ENCODE peak calls at places on chromosome 2, in five cellular contexts. One of them, this sample, is unnamed.
A peak's percentile ranks its signal among the peaks of the same experiment; 100 is the strongest.

GRCh38 chr2:51723716-51724115 is 691.8 kb upstream of the NRXN1 start:
- DNase-seq in activated naive CD8-positive, alpha-beta T cell treated with anti-CD3 and anti-CD28 coated beads, Interleukin-2, amount 10 ng/mL, durations not matched to agents 7 days and 5 days: no peak
- DNase-seq in amniotic epithelial cell: peak; percentile 86
- DNase-seq in neuronal stem cell: no peak
- DNase-seq in D341Med: no peak
- DNase-seq in this sample: no peak

GRCh38 chr2:72133721-72134407 is 13.8 kb downstream of the CYP26B1 start:
- DNase-seq in D341Med: no peak
- DNase-seq in amniotic epithelial cell: no peak
- DNase-seq in activated naive CD8-positive, alpha-beta T cell treated with anti-CD3 and anti-CD28 coated beads, Interleukin-2, amount 10 ng/mL, durations not matched to agents 7 days and 5 days: no peak
- DNase-seq in neuronal stem cell: no peak
- DNase-seq in this sample: no peak

GRCh38 chr2:8508766-8509165 is 173.1 kb upstream of the ID2 start:
- DNase-seq in activated naive CD8-positive, alpha-beta T cell treated with anti-CD3 and anti-CD28 coated beads, Interleukin-2, amount 10 ng/mL, durations not matched to agents 7 days and 5 days: peak; percentile 11
- DNase-seq in amniotic epithelial cell: no peak
- DNase-seq in neuronal stem cell: no peak
- DNase-seq in D341Med: no peak
- DNase-seq in this sample: no peak

GRCh38 chr2:229930656-229931055 is 8.4 kb downstream of the FBXO36 start:
- DNase-seq in D341Med: peak; percentile 38
- DNase-seq in activated naive CD8-positive, alpha-beta T cell treated with anti-CD3 and anti-CD28 coated beads, Interleukin-2, amount 10 ng/mL, durations not matched to agents 7 days and 5 days: no peak
- DNase-seq in amniotic epithelial cell: no peak
- DNase-seq in neuronal stem cell: no peak
- DNase-seq in this sample: no peak

GRCh38 chr2:119704670-119705120 is 25.7 kb downstream of the TMEM177 start:
- DNase-seq in activated naive CD8-positive, alpha-beta T cell treated with anti-CD3 and anti-CD28 coated beads, Interleukin-2, amount 10 ng/mL, durations not matched to agents 7 days and 5 days: no peak
- DNase-seq in neuronal stem cell: no peak
- DNase-seq in D341Med: no peak
- DNase-seq in amniotic epithelial cell: peak; percentile 49
- DNase-seq in this sample: no peak

GRCh38 chr2:200788129-200788718 is 23.5 kb upstream of the BZW1 start:
- DNase-seq in neuronal stem cell: no peak
- DNase-seq in activated naive CD8-positive, alpha-beta T cell treated with anti-CD3 and anti-CD28 coated beads, Interleukin-2, amount 10 ng/mL, durations not matched to agents 7 days and 5 days: no peak
- DNase-seq in amniotic epithelial cell: peak; percentile 29
- DNase-seq in D341Med: no peak
- DNase-seq in this sample: no peak

GRCh38 chr2:61151434-61151833 is 10.6 kb upstream of the C2orf74 start:
- DNase-seq in activated naive CD8-positive, alpha-beta T cell treated with anti-CD3 and anti-CD28 coated beads, Interleukin-2, amount 10 ng/mL, durations not matched to agents 7 days and 5 days: no peak
- DNase-seq in amniotic epithelial cell: peak; percentile 79
- DNase-seq in neuronal stem cell: no peak
- DNase-seq in D341Med: no peak
- DNase-seq in this sample: no peak

GRCh38 chr2:118272391-118272790 is 184.1 kb downstream of the INSIG2 start:
- DNase-seq in activated naive CD8-positive, alpha-beta T cell treated with anti-CD3 and anti-CD28 coated beads, Interleukin-2, amount 10 ng/mL, durations not matched to agents 7 days and 5 days: no peak
- DNase-seq in neuronal stem cell: no peak
- DNase-seq in D341Med: no peak
- DNase-seq in amniotic epithelial cell: no peak
- DNase-seq in this sample: no peak

GRCh38 chr2:26049641-26050040 is 15.8 kb downstream of the RAB10 start:
- DNase-seq in neuronal stem cell: no peak
- DNase-seq in amniotic epithelial cell: peak; percentile 59
- DNase-seq in activated naive CD8-positive, alpha-beta T cell treated with anti-CD3 and anti-CD28 coated beads, Interleukin-2, amount 10 ng/mL, durations not matched to agents 7 days and 5 days: no peak
- DNase-seq in D341Med: no peak
- DNase-seq in this sample: no peak

GRCh38 chr2:42953216-42953615 is 160.8 kb upstream of the HAAO start:
- DNase-seq in amniotic epithelial cell: no peak
- DNase-seq in activated naive CD8-positive, alpha-beta T cell treated with anti-CD3 and anti-CD28 coated beads, Interleukin-2, amount 10 ng/mL, durations not matched to agents 7 days and 5 days: no peak
- DNase-seq in neuronal stem cell: no peak
- DNase-seq in D341Med: no peak
- DNase-seq in this sample: no peak

GRCh38 chr2:3282056-3282998 is 95.3 kb downstream of the EIPR1 start:
- DNase-seq in activated naive CD8-positive, alpha-beta T cell treated with anti-CD3 and anti-CD28 coated beads, Interleukin-2, amount 10 ng/mL, durations not matched to agents 7 days and 5 days: no peak
- DNase-seq in amniotic epithelial cell: no peak
- DNase-seq in neuronal stem cell: no peak
- DNase-seq in D341Med: no peak
- DNase-seq in this sample: peak; percentile 58

GRCh38 chr2:134281815-134282419 is 28.0 kb downstream of the MGAT5 start:
- DNase-seq in amniotic epithelial cell: no peak
- DNase-seq in activated naive CD8-positive, alpha-beta T cell treated with anti-CD3 and anti-CD28 coated beads, Interleukin-2, amount 10 ng/mL, durations not matched to agents 7 days and 5 days: no peak
- DNase-seq in D341Med: no peak
- DNase-seq in neuronal stem cell: no peak
- DNase-seq in this sample: no peak

GRCh38 chr2:227163445-227163997 is 484 bp downstream of the COL4A4 start:
- DNase-seq in amniotic epithelial cell: no peak
- DNase-seq in neuronal stem cell: no peak
- DNase-seq in activated naive CD8-positive, alpha-beta T cell treated with anti-CD3 and anti-CD28 coated beads, Interleukin-2, amount 10 ng/mL, durations not matched to agents 7 days and 5 days: no peak
- DNase-seq in D341Med: peak; percentile 14
- DNase-seq in this sample: no peak

GRCh38 chr2:55771612-55772011 is 78.0 kb upstream of the PNPT1 start:
- DNase-seq in amniotic epithelial cell: peak; percentile 62
- DNase-seq in D341Med: no peak
- DNase-seq in neuronal stem cell: no peak
- DNase-seq in activated naive CD8-positive, alpha-beta T cell treated with anti-CD3 and anti-CD28 coated beads, Interleukin-2, amount 10 ng/mL, durations not matched to agents 7 days and 5 days: no peak
- DNase-seq in this sample: no peak

GRCh38 chr2:193966590-193966989 is 1690.4 kb upstream of the SLC39A10 start:
- DNase-seq in amniotic epithelial cell: peak; percentile 69
- DNase-seq in activated naive CD8-positive, alpha-beta T cell treated with anti-CD3 and anti-CD28 coated beads, Interleukin-2, amount 10 ng/mL, durations not matched to agents 7 days and 5 days: no peak
- DNase-seq in D341Med: no peak
- DNase-seq in neuronal stem cell: no peak
- DNase-seq in this sample: no peak

GRCh38 chr2:30232027-30232800 is 880 bp downstream of the LBH start:
- DNase-seq in activated naive CD8-positive, alpha-beta T cell treated with anti-CD3 and anti-CD28 coated beads, Interleukin-2, amount 10 ng/mL, durations not matched to agents 7 days and 5 days: peak; percentile 84
- DNase-seq in neuronal stem cell: peak; percentile 44
- DNase-seq in amniotic epithelial cell: no peak
- DNase-seq in D341Med: peak; percentile 57
- DNase-seq in this sample: no peak

GRCh38 chr2:45843136-45843535 is 191.7 kb downstream of the PRKCE start:
- DNase-seq in amniotic epithelial cell: no peak
- DNase-seq in activated naive CD8-positive, alpha-beta T cell treated with anti-CD3 and anti-CD28 coated beads, Interleukin-2, amount 10 ng/mL, durations not matched to agents 7 days and 5 days: no peak
- DNase-seq in neuronal stem cell: no peak
- DNase-seq in D341Med: no peak
- DNase-seq in this sample: no peak

GRCh38 chr2:191165190-191165643 is 14.4 kb upstream of the STAT4 start:
- DNase-seq in activated naive CD8-positive, alpha-beta T cell treated with anti-CD3 and anti-CD28 coated beads, Interleukin-2, amount 10 ng/mL, durations not matched to agents 7 days and 5 days: no peak
- DNase-seq in amniotic epithelial cell: peak; percentile 59
- DNase-seq in D341Med: peak; percentile 26
- DNase-seq in neuronal stem cell: peak; percentile 35
- DNase-seq in this sample: no peak

GRCh38 chr2:107811376-107811775 is 15.3 kb upstream of the RGPD4 start:
- DNase-seq in D341Med: peak; percentile 45
- DNase-seq in amniotic epithelial cell: no peak
- DNase-seq in activated naive CD8-positive, alpha-beta T cell treated with anti-CD3 and anti-CD28 coated beads, Interleukin-2, amount 10 ng/mL, durations not matched to agents 7 days and 5 days: no peak
- DNase-seq in neuronal stem cell: no peak
- DNase-seq in this sample: no peak

GRCh38 chr2:214542866-214543265 is 132.0 kb downstream of the VWC2L start:
- DNase-seq in D341Med: no peak
- DNase-seq in neuronal stem cell: no peak
- DNase-seq in activated naive CD8-positive, alpha-beta T cell treated with anti-CD3 and anti-CD28 coated beads, Interleukin-2, amount 10 ng/mL, durations not matched to agents 7 days and 5 days: no peak
- DNase-seq in amniotic epithelial cell: no peak
- DNase-seq in this sample: no peak

GRCh38 chr2:64675860-64676259 is 22.1 kb upstream of the SERTAD2 start:
- DNase-seq in D341Med: no peak
- DNase-seq in neuronal stem cell: no peak
- DNase-seq in amniotic epithelial cell: no peak
- DNase-seq in activated naive CD8-positive, alpha-beta T cell treated with anti-CD3 and anti-CD28 coated beads, Interleukin-2, amount 10 ng/mL, durations not matched to agents 7 days and 5 days: no peak
- DNase-seq in this sample: no peak

GRCh38 chr2:217817466-217818292 is 185.1 kb downstream of the TNS1 start:
- DNase-seq in neuronal stem cell: no peak
- DNase-seq in activated naive CD8-positive, alpha-beta T cell treated with anti-CD3 and anti-CD28 coated beads, Interleukin-2, amount 10 ng/mL, durations not matched to agents 7 days and 5 days: no peak
- DNase-seq in D341Med: no peak
- DNase-seq in amniotic epithelial cell: no peak
- DNase-seq in this sample: no peak

GRCh38 chr2:191791953-191792560 is 54.8 kb downstream of the CAVIN2 start:
- DNase-seq in amniotic epithelial cell: peak; percentile 32
- DNase-seq in D341Med: no peak
- DNase-seq in neuronal stem cell: no peak
- DNase-seq in activated naive CD8-positive, alpha-beta T cell treated with anti-CD3 and anti-CD28 coated beads, Interleukin-2, amount 10 ng/mL, durations not matched to agents 7 days and 5 days: no peak
- DNase-seq in this sample: no peak

GRCh38 chr2:219803294-219803693 is 175.9 kb downstream of the SLC4A3 start:
- DNase-seq in amniotic epithelial cell: peak; percentile 10
- DNase-seq in activated naive CD8-positive, alpha-beta T cell treated with anti-CD3 and anti-CD28 coated beads, Interleukin-2, amount 10 ng/mL, durations not matched to agents 7 days and 5 days: no peak
- DNase-seq in D341Med: no peak
- DNase-seq in neuronal stem cell: no peak
- DNase-seq in this sample: no peak

GRCh38 chr2:99317156-99317872 is 16.3 kb upstream of the LYG1 start:
- DNase-seq in D341Med: no peak
- DNase-seq in neuronal stem cell: no peak
- DNase-seq in activated naive CD8-positive, alpha-beta T cell treated with anti-CD3 and anti-CD28 coated beads, Interleukin-2, amount 10 ng/mL, durations not matched to agents 7 days and 5 days: no peak
- DNase-seq in amniotic epithelial cell: no peak
- DNase-seq in this sample: no peak

GRCh38 chr2:240179941-240180666 is 39.6 kb upstream of the OTOS start:
- DNase-seq in activated naive CD8-positive, alpha-beta T cell treated with anti-CD3 and anti-CD28 coated beads, Interleukin-2, amount 10 ng/mL, durations not matched to agents 7 days and 5 days: no peak
- DNase-seq in D341Med: no peak
- DNase-seq in amniotic epithelial cell: no peak
- DNase-seq in neuronal stem cell: no peak
- DNase-seq in this sample: no peak

GRCh38 chr2:1856922-1857321 is 112.6 kb upstream of the PXDN start:
- DNase-seq in neuronal stem cell: no peak
- DNase-seq in activated naive CD8-positive, alpha-beta T cell treated with anti-CD3 and anti-CD28 coated beads, Interleukin-2, amount 10 ng/mL, durations not matched to agents 7 days and 5 days: no peak
- DNase-seq in D341Med: no peak
- DNase-seq in amniotic epithelial cell: peak; percentile 22
- DNase-seq in this sample: no peak

GRCh38 chr2:106869512-106870276 is 16.3 kb downstream of the ST6GAL2 start:
- DNase-seq in neuronal stem cell: peak; percentile 40
- DNase-seq in activated naive CD8-positive, alpha-beta T cell treated with anti-CD3 and anti-CD28 coated beads, Interleukin-2, amount 10 ng/mL, durations not matched to agents 7 days and 5 days: no peak
- DNase-seq in D341Med: no peak
- DNase-seq in amniotic epithelial cell: no peak
- DNase-seq in this sample: no peak

GRCh38 chr2:128808462-128809255 is 490.0 kb upstream of the HS6ST1 start:
- DNase-seq in amniotic epithelial cell: peak; percentile 55
- DNase-seq in activated naive CD8-positive, alpha-beta T cell treated with anti-CD3 and anti-CD28 coated beads, Interleukin-2, amount 10 ng/mL, durations not matched to agents 7 days and 5 days: no peak
- DNase-seq in D341Med: no peak
- DNase-seq in neuronal stem cell: no peak
- DNase-seq in this sample: no peak

GRCh38 chr2:207883002-207883780 is 113.5 kb upstream of the FZD5 start:
- DNase-seq in amniotic epithelial cell: no peak
- DNase-seq in neuronal stem cell: no peak
- DNase-seq in activated naive CD8-positive, alpha-beta T cell treated with anti-CD3 and anti-CD28 coated beads, Interleukin-2, amount 10 ng/mL, durations not matched to agents 7 days and 5 days: no peak
- DNase-seq in D341Med: no peak
- DNase-seq in this sample: no peak

GRCh38 chr2:229313591-229313990 is 42.5 kb upstream of the PID1 start:
- DNase-seq in activated naive CD8-positive, alpha-beta T cell treated with anti-CD3 and anti-CD28 coated beads, Interleukin-2, amount 10 ng/mL, durations not matched to agents 7 days and 5 days: no peak
- DNase-seq in D341Med: no peak
- DNase-seq in amniotic epithelial cell: peak; percentile 10
- DNase-seq in neuronal stem cell: no peak
- DNase-seq in this sample: no peak

GRCh38 chr2:180040146-180040925 is 33.2 kb upstream of the CWC22 start:
- DNase-seq in amniotic epithelial cell: peak; percentile 86
- DNase-seq in activated naive CD8-positive, alpha-beta T cell treated with anti-CD3 and anti-CD28 coated beads, Interleukin-2, amount 10 ng/mL, durations not matched to agents 7 days and 5 days: no peak
- DNase-seq in neuronal stem cell: no peak
- DNase-seq in D341Med: no peak
- DNase-seq in this sample: no peak

GRCh38 chr2:19887508-19887907 is 14.3 kb downstream of the TTC32 start:
- DNase-seq in amniotic epithelial cell: no peak
- DNase-seq in activated naive CD8-positive, alpha-beta T cell treated with anti-CD3 and anti-CD28 coated beads, Interleukin-2, amount 10 ng/mL, durations not matched to agents 7 days and 5 days: no peak
- DNase-seq in neuronal stem cell: no peak
- DNase-seq in D341Med: no peak
- DNase-seq in this sample: no peak

GRCh38 chr2:33577084-33577483 is 22.0 kb downstream of the FAM98A start:
- DNase-seq in D341Med: no peak
- DNase-seq in activated naive CD8-positive, alpha-beta T cell treated with anti-CD3 and anti-CD28 coated beads, Interleukin-2, amount 10 ng/mL, durations not matched to agents 7 days and 5 days: no peak
- DNase-seq in amniotic epithelial cell: no peak
- DNase-seq in neuronal stem cell: no peak
- DNase-seq in this sample: no peak

GRCh38 chr2:234722176-234722575 is 225.3 kb upstream of the ARL4C start:
- DNase-seq in D341Med: no peak
- DNase-seq in activated naive CD8-positive, alpha-beta T cell treated with anti-CD3 and anti-CD28 coated beads, Interleukin-2, amount 10 ng/mL, durations not matched to agents 7 days and 5 days: no peak
- DNase-seq in amniotic epithelial cell: peak; percentile 14
- DNase-seq in neuronal stem cell: no peak
- DNase-seq in this sample: no peak

GRCh38 chr2:164954954-164955701 is at the start of gene SLC38A11:
- DNase-seq in activated naive CD8-positive, alpha-beta T cell treated with anti-CD3 and anti-CD28 coated beads, Interleukin-2, amount 10 ng/mL, durations not matched to agents 7 days and 5 days: no peak
- DNase-seq in D341Med: no peak
- DNase-seq in amniotic epithelial cell: peak; percentile 33
- DNase-seq in neuronal stem cell: no peak
- DNase-seq in this sample: no peak

This sample was measured in caudate nucleus.